ENCODE peak calls at places on chromosomes 13 and 19, in four cellular contexts. N is ELR, T is GM12865, O is A549. Q is an unnamed sample.

GRCh38 chr19:10294368-10294697 is 4.6 kb downstream of the ICAM5 start:
- DNase-seq in N (no peak), O (no peak), T (no peak), Q (no peak)

GRCh38 chr19:32201661-32202060 is 143.7 kb upstream of the ZNF507 start:
- DNase-seq in N (peak), O (no peak), T (no peak), Q (no peak)

GRCh38 chr13:65133094-65133493 is 2097.0 kb downstream of the PCDH9 start:
- DNase-seq in T (no peak), N (peak), O (peak), Q (no peak)

GRCh38 chr13:51158365-51158764 is 47.3 kb upstream of the C13orf42 start:
- DNase-seq in N (no peak), O (peak), T (no peak), Q (no peak)

GRCh38 chr13:76383671-76384461 is 502.3 kb downstream of the KCTD12 start:
- DNase-seq in T (no peak), N (peak), O (peak), Q (no peak)

GRCh38 chr13:112330479-112331407 is 45.4 kb upstream of the SPACA7 start:
- DNase-seq in T (no peak), N (no peak), O (no peak), Q (no peak)

GRCh38 chr19:41597600-41598041 is 21.7 kb downstream of the CEACAM21 start:
- DNase-seq in O (peak), T (peak), N (peak), Q (peak)

GRCh38 chr13:51907040-51907732 is 45.4 kb downstream of the CCDC70 start:
- DNase-seq in N (no peak), T (no peak), O (no peak), Q (no peak)

GRCh38 chr19:44903602-44904425 is 1.8 kb upstream of the APOE start:
- DNase-seq in T (peak), O (peak), N (peak), Q (peak)

GRCh38 chr13:98327326-98328314 is 150.6 kb upstream of the RNF113B start:
- DNase-seq in N (no peak), T (no peak), O (no peak), Q (no peak)

GRCh38 chr19:51691122-51692064 is 1.7 kb upstream of the SPACA6 start:
- DNase-seq in T (no peak), N (peak), O (peak), Q (no peak)

GRCh38 chr19:13401388-13401787 is 104.9 kb downstream of the CACNA1A start:
- DNase-seq in N (peak), T (peak), O (peak), Q (peak)

GRCh38 chr13:77697208-77698103 is at the start of gene SLAIN1:
- DNase-seq in O (peak), N (peak), T (peak), Q (peak)

GRCh38 chr13:113734099-113734825 is 24.8 kb upstream of the TMEM255B start:
- DNase-seq in O (no peak), T (no peak), N (no peak), Q (no peak)

GRCh38 chr19:51891193-51891747 is 3.5 kb upstream of the ZNF577 start:
- DNase-seq in N (no peak), T (peak), O (no peak), Q (no peak)